ENCODE peak calls at places on chromosomes 4 and X, in four cellular contexts. Q is K562, O is IMR-90, R is keratinocyte. B is an unnamed sample. For H3K9me1, the result is how much of the 10 kb centered on the place peaks cover.

GRCh38 chr4:84708406-84709135 is 125.6 kb downstream of the CDS1 start:
- DNase-seq in O (peak), Q (no peak), R (no peak), B (no peak)

GRCh38 chr4:141705048-141705746 is 68.8 kb downstream of the IL15 start:
- DNase-seq in R (no peak), O (no peak), Q (no peak), B (no peak)

GRCh38 chr4:128241425-128241913 is 46.1 kb downstream of the PGRMC2 start:
- DNase-seq in Q (no peak), O (peak), R (peak), B (no peak)

GRCh38 chr4:27048350-27049100 is 187.9 kb downstream of the STIM2 start:
- DNase-seq in O (peak), R (no peak), Q (peak), B (peak)

GRCh38 chrX:154409222-154409871 is at the start of gene DNASE1L1:
- DNase-seq in Q (peak), O (peak), R (no peak), B (peak)

GRCh38 chr4:88341227-88342192 is 37.1 kb upstream of the HERC6 start:
- DNase-seq in Q (no peak), R (peak), O (peak), B (peak)

GRCh38 chr4:165016971-165017370 is 14.8 kb upstream of the TRIM60 start:
- DNase-seq in O (no peak), Q (peak), R (no peak), B (no peak)

GRCh38 chr4:26412381-26413372 is 77.6 kb downstream of the CCKAR start:
- DNase-seq in R (no peak), O (no peak), Q (no peak), B (no peak)

GRCh38 chr4:27121830-27122229 is 261.2 kb downstream of the STIM2 start:
- DNase-seq in R (no peak), O (no peak), Q (no peak), B (no peak)

GRCh38 chr4:1852904-1853623 is 2.9 kb downstream of the LETM1 start:
- DNase-seq in Q (no peak), O (no peak), R (no peak), B (no peak)

GRCh38 chr4:176830971-176831370 is 38.2 kb upstream of the VEGFC start:
- DNase-seq in R (no peak), O (peak), Q (no peak), B (no peak)

GRCh38 chr4:154329939-154330338 is 161.7 kb downstream of the DCHS2 start:
- DNase-seq in R (no peak), Q (no peak), O (peak), B (no peak)

GRCh38 chr4:158302076-158302866 is 92.0 kb downstream of the TMEM144 start:
- DNase-seq in R (no peak), O (peak), Q (no peak), B (peak)

GRCh38 chr4:116066711-116067245 is 953.4 kb upstream of the NDST4 start:
- DNase-seq in O (no peak), Q (no peak), R (peak), B (no peak)

GRCh38 chr4:1414831-1415680 is 8.8 kb upstream of the NKX1-1 start:
- DNase-seq in Q (peak), R (no peak), O (no peak), B (no peak)

GRCh38 chrX:114976321-114976720 is 41.1 kb downstream of the IL13RA2 start:
- DNase-seq in R (peak), O (peak), Q (no peak), B (no peak)

GRCh38 chr4:4574792-4575191 is 32.9 kb upstream of the STX18 start:
- DNase-seq in O (peak), Q (no peak), R (no peak), B (peak)

GRCh38 chr4:46993075-46994006 is at the start of gene GABRA4:
- DNase-seq in Q (no peak), R (no peak), O (no peak), B (no peak)

GRCh38 chr4:66693694-66694093 is 851.6 kb downstream of the CENPC start:
- DNase-seq in O (no peak), R (no peak), Q (no peak), B (no peak)

GRCh38 chr4:8292388-8293107 is 23.0 kb downstream of the HTRA3 start:
- DNase-seq in O (no peak), Q (no peak), R (no peak), B (no peak)

GRCh38 chr4:3299538-3300197 is 6.8 kb downstream of the RGS12 start:
- DNase-seq in R (no peak), O (no peak), Q (no peak), B (no peak)

GRCh38 chr4:81722229-81722900 is 250.7 kb upstream of the RASGEF1B start:
- DNase-seq in O (no peak), R (no peak), Q (no peak), B (no peak)

GRCh38 chr4:56704074-56704473 is 23.0 kb upstream of the HOPX start:
- DNase-seq in O (no peak), Q (no peak), R (no peak), B (no peak)

GRCh38 chrX:152632445-152633097 is 5.1 kb upstream of the GABRQ start:
- DNase-seq in O (peak), Q (peak), R (no peak), B (peak)

GRCh38 chr4:125097729-125098128 is 217.0 kb upstream of the FAT4 start:
- DNase-seq in O (no peak), Q (no peak), R (no peak), B (peak)

GRCh38 chr4:145218251-145218650 is 37.9 kb upstream of the OTUD4 start:
- DNase-seq in R (no peak), Q (no peak), O (no peak), B (no peak)

GRCh38 chrX:11533211-11533651 is 132.5 kb downstream of the ARHGAP6 start:
- DNase-seq in Q (peak), O (peak), R (peak), B (peak)

GRCh38 chr4:3765271-3766206 is 646 bp upstream of the ADRA2C start:
- DNase-seq in O (peak), Q (peak), R (no peak), B (no peak)

GRCh38 chr4:97984545-97985131 is 158.6 kb downstream of the STPG2 start:
- DNase-seq in R (no peak), Q (no peak), O (no peak), B (peak)

GRCh38 chrX:78650906-78651437 is 8.2 kb downstream of the RTL3 start:
- DNase-seq in R (no peak), Q (no peak), O (peak), B (no peak)

GRCh38 chrX:78658851-78659744 is at the start of gene RTL3:
- DNase-seq in O (peak), Q (no peak), R (no peak), B (peak)

GRCh38 chrX:78655642-78656041 is 3.5 kb downstream of the RTL3 start:
- DNase-seq in O (no peak), R (no peak), Q (no peak), B (no peak)

GRCh38 chrX:78652971-78653822 is 5.9 kb downstream of the RTL3 start:
- DNase-seq in R (peak), Q (no peak), O (peak), B (peak)
- H3K9me1 ChIP-seq in R (under half), Q (under half), O (under half), B (under half)

DNA sequence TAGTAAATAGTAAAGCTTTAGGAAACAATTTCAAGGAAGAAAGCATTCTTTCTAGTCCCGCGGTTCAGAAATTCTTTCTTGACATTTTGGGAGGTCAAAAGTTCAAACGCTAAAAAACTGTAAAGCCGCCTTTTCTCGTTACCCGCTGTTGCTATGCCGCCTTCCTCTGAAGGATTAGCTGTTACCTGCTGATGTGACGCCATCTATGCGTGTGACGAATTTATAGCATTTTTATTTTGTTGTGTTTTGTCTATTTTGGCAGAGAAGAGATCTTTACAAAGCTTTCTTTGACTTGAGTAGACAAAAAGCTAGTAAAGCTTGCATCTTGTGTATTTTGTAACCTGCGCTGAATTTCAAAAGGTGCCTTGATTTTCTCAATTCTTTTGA is 106.2 kb upstream of the STOX2 start:
- DNase-seq in O (no peak), Q (no peak), R (no peak), B (no peak)
- H3K27ac ChIP-seq in O (no peak), Q (no peak), R (no peak), B (no peak)

DNA sequence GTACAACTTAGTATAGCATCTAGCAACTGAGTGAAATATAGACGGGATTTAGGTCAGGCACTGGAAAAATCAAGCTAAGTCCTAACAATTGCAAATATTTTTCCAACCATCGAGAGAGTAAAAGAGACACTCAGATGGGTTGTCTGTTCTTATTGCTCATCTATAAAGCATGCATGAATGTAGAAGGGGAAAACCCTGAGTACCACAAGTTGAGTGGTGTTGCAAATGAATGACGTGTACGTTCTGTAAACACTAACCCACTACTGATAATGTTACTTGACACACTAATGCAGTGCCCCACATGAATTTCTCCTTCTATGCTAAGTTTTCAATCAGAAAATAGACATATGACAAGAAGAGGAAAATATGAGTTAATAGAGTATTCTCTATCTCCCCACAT is 211.2 kb downstream of the COX18 start:
- DNase-seq in Q (no peak), O (peak), R (no peak), B (no peak)
- H2AFZ ChIP-seq in Q (no peak), O (no peak), R (no peak), B (no peak)

DNA sequence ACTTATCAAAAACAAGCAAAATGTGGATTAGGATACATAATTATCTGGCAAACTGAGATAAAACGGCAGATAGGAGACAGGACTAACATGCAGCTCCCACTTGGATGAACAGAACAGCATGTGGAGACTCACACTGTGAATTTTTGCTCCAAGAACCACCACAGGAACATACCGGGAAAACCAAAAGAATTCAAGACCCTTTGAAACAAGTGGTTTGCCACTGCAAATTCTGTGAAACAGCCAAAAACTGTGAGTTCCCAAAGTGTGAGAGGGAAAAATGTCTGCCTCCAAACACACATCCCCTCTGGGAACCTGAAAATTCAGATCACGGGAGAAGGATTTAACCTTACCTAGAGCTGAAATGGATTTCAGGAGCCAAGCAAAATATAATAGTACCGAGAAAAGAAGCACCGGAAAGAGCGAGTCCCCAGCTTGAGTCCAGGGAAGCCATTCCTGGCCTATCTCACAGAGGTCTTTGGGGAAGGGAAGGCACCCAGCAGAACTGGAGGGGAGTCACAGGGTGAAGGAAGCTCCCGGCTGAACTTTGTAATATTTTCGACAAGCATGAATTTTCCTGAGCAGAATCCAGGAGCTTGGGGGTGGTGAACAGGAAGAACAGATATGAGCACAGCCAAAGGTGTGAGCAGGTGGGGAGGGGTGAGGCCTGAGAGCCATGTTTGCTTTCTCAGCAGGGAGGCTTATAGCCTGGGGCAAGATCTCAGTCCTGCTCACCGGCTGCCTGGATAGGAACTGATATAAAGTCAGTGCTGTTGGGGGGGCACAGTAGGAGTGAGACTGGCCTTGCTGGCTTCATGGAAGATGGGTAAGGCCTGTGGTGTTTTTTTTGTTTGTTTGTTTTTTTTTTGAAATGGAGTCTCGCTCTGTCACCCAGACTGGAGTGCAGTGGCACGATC is 23.9 kb downstream of the MANBA start:
- DNase-seq in Q (no peak), O (no peak), R (no peak), B (no peak)
- H3K9me1 ChIP-seq in Q (under half), O (under half), R (under half), B (under half)